ENCODE peak calls at places on chromosomes 1 and 21, in five cellular contexts. A is endodermal cell, R is astrocyte of the spinal cord, L is pancreas, U is PC-9. F is an unnamed sample.

GRCh38 chr1:39671793-39672550 is at the start of gene NT5C1A:
- DNase-seq in U (no peak), L (peak), R (no peak), A (peak), F (no peak)

GRCh38 chr1:115717541-115717940 is 51.0 kb downstream of the CASQ2 start:
- DNase-seq in R (peak), A (peak), U (no peak), L (peak), F (peak)

GRCh38 chr1:91349524-91349923 is 55.1 kb downstream of the HFM1 start:
- DNase-seq in U (no peak), A (no peak), L (no peak), R (no peak), F (no peak)

GRCh38 chr1:52239708-52240001 is 97.8 kb downstream of the ZFYVE9 start:
- DNase-seq in U (no peak), R (no peak), L (no peak), A (no peak), F (no peak)

GRCh38 chr1:2304921-2305681 is 77.0 kb downstream of the SKI start:
- DNase-seq in L (no peak), U (no peak), A (no peak), R (no peak), F (no peak)

GRCh38 chr1:43232071-43232470 is 37.7 kb upstream of the TMEM125 start:
- DNase-seq in A (no peak), U (peak), L (no peak), R (peak), F (no peak)

GRCh38 chr1:62875676-62876075 is 91.7 kb downstream of the ATG4C start:
- DNase-seq in L (no peak), A (no peak), R (no peak), U (no peak), F (no peak)

GRCh38 chr1:67540733-67541125 is 110.5 kb upstream of the SERBP1 start:
- DNase-seq in U (no peak), L (no peak), R (no peak), A (no peak), F (no peak)

GRCh38 chr1:192809286-192810252 is 730 bp downstream of the RGS2 start:
- DNase-seq in U (no peak), A (no peak), R (peak), L (no peak), F (peak)

GRCh38 chr1:174075245-174075692 is 53.1 kb upstream of the RC3H1 start:
- DNase-seq in R (no peak), U (no peak), L (no peak), A (no peak), F (no peak)

GRCh38 chr1:63701187-63701586 is 72.6 kb upstream of the ROR1 start:
- DNase-seq in L (no peak), R (no peak), A (no peak), U (peak), F (peak)

GRCh38 chr1:9835758-9836631 is 12.2 kb upstream of the CLSTN1 start:
- DNase-seq in U (peak), A (peak), L (no peak), R (peak), F (no peak)

GRCh38 chr1:182217071-182217470 is 155.6 kb upstream of the ZNF648 start:
- DNase-seq in U (peak), L (no peak), R (peak), A (no peak), F (no peak)

GRCh38 chr1:36872858-36873257 is 161.5 kb downstream of the GRIK3 start:
- DNase-seq in A (peak), R (no peak), L (peak), U (no peak), F (no peak)

GRCh38 chr1:21922103-21923014 is 14.8 kb downstream of the HSPG2 start:
- DNase-seq in A (peak), R (no peak), L (no peak), U (no peak), F (no peak)

GRCh38 chr1:185704181-185704580 is 30.0 kb upstream of the HMCN1 start:
- DNase-seq in R (no peak), U (no peak), A (no peak), L (no peak), F (no peak)

GRCh38 chr1:172585348-172585747 is 52.4 kb downstream of the SUCO start:
- DNase-seq in U (peak), L (no peak), A (no peak), R (peak), F (no peak)

GRCh38 chr1:220272047-220272840 is at the start of gene RAB3GAP2:
- DNase-seq in U (peak), A (peak), R (peak), L (peak), F (peak)

GRCh38 chr21:33033094-33033951 is 7.6 kb downstream of the OLIG2 start:
- DNase-seq in A (peak), R (no peak), L (no peak), U (no peak), F (no peak)

GRCh38 chr1:189678779-189679178 is 798.9 kb downstream of the BRINP3 start:
- DNase-seq in L (no peak), U (no peak), A (no peak), R (no peak), F (no peak)
- TF ChIP-seq CTCF in L (no peak), U (peak), A (peak), R (peak), F (no peak)

GRCh38 chr1:156195853-156196252 is 1.9 kb downstream of the SLC25A44 start:
- DNase-seq in R (no peak), U (no peak), A (no peak), L (no peak), F (no peak)

GRCh38 chr1:156191292-156191954 is 2.5 kb upstream of the SLC25A44 start:
- DNase-seq in R (no peak), L (no peak), A (no peak), U (no peak), F (no peak)

GRCh38 chr1:156193488-156194299 is at the start of gene SLC25A44:
- DNase-seq in R (peak), A (peak), U (peak), L (peak), F (peak)

GRCh38 chr1:156194300-156194652 is 372 bp downstream of the SLC25A44 start:
- DNase-seq in L (no peak), R (no peak), A (no peak), U (no peak), F (no peak)

GRCh38 chr1:156193208-156193487 is 756 bp upstream of the SLC25A44 start:
- DNase-seq in L (no peak), U (no peak), A (no peak), R (no peak), F (no peak)
- H3K4me3 ChIP-seq in L (peak), U (peak), A (peak), R (peak), F (peak)

GRCh38 chr1:65020774-65021173 is 54.4 kb upstream of the JAK1 start:
- DNase-seq in L (no peak), A (no peak), U (no peak), R (no peak), F (no peak)
- TF ChIP-seq CTCF in L (no peak), A (peak), U (peak), R (peak), F (no peak)

GRCh38 chr1:19469004-19469403 is 16.3 kb downstream of the CAPZB start:
- DNase-seq in L (no peak), U (no peak), R (no peak), A (no peak), F (no peak)
- H3K4me3 ChIP-seq in L (no peak), U (no peak), R (no peak), A (no peak), F (no peak)